ENCODE peak calls at places on chromosomes 16 and 17, in five cellular contexts. X is kidney glomerular epithelial cell; J is CD8-positive, alpha-beta memory T cell; M is NCI-H1092; P is EH. K is an unnamed sample.

GRCh38 chr16:23504453-23505179 is 5.7 kb downstream of the GGA2 start:
- DNase-seq in X (peak; percentile 93), J (peak; percentile 66), M (no peak), P (peak; percentile 97), K (no peak)

GRCh38 chr17:33949100-33949499 is 306.0 kb upstream of the CCL2 start:
- DNase-seq in X (no peak), J (no peak), M (no peak), P (no peak), K (no peak)

GRCh38 chr17:8151641-8152111 is 528 bp downstream of the PER1 start:
- DNase-seq in X (peak; percentile 8), J (no peak), M (no peak), P (peak; percentile 71), K (peak; percentile 23)

GRCh38 chr16:57471209-57471608 is 8.7 kb downstream of the POLR2C start:
- DNase-seq in X (no peak), J (no peak), M (no peak), P (no peak), K (no peak)

GRCh38 chr16:63612462-63613227 is 1509.2 kb downstream of the CDH11 start:
- DNase-seq in X (no peak), J (no peak), M (no peak), P (no peak), K (no peak)

GRCh38 chr16:57256601-57257395 is 11.7 kb downstream of the ARL2BP start:
- DNase-seq in X (no peak), J (no peak), M (no peak), P (no peak), K (no peak)

GRCh38 chr16:426906-427249 is 1.4 kb downstream of the RAB11FIP3 start:
- DNase-seq in X (no peak), J (no peak), M (no peak), P (peak; percentile 22), K (no peak)

GRCh38 chr16:13077816-13078215 is 176.4 kb downstream of the SHISA9 start:
- DNase-seq in X (no peak), J (no peak), M (peak; percentile 30), P (no peak), K (no peak)

GRCh38 chr17:50634915-50635719 is 436 bp downstream of the ABCC3 start:
- DNase-seq in X (no peak), J (no peak), M (no peak), P (no peak), K (no peak)

GRCh38 chr16:1485847-1486496 is 2.8 kb downstream of the PTX4 start:
- DNase-seq in X (no peak), J (no peak), M (no peak), P (no peak), K (no peak)

K was measured in NCI-H1105.